ENCODE peak calls at places on chromosome 19, in four cellular contexts. One of them, this sample, is unnamed.

GRCh38 chr19:45021971-45022370 is 16.9 kb upstream of the CLASRP start:
- DNase-seq in SK-N-SH: no peak
- DNase-seq in K562: peak
- DNase-seq in HCT116: no peak
- DNase-seq in this sample: no peak

GRCh38 chr19:39413903-39414608 is 1.6 kb downstream of the PLEKHG2 start:
- DNase-seq in HCT116: no peak
- DNase-seq in K562: peak
- DNase-seq in SK-N-SH: peak
- DNase-seq in this sample: peak

GRCh38 chr19:24004166-24004565 is 82.8 kb upstream of the ZNF254 start:
- DNase-seq in K562: no peak
- DNase-seq in SK-N-SH: no peak
- DNase-seq in HCT116: no peak
- DNase-seq in this sample: no peak

GRCh38 chr19:55459551-55459949 is 1.9 kb downstream of the ISOC2 start:
- DNase-seq in SK-N-SH: no peak
- DNase-seq in K562: no peak
- DNase-seq in HCT116: no peak
- DNase-seq in this sample: no peak

GRCh38 chr19:29583196-29584006 is 22.7 kb upstream of the POP4 start:
- DNase-seq in K562: no peak
- DNase-seq in SK-N-SH: no peak
- DNase-seq in HCT116: no peak
- DNase-seq in this sample: no peak

GRCh38 chr19:14434543-14435319 is 1.6 kb downstream of the PKN1 start:
- DNase-seq in K562: peak
- DNase-seq in SK-N-SH: peak
- DNase-seq in HCT116: no peak
- DNase-seq in this sample: peak

GRCh38 chr19:39916236-39916635 is 18.2 kb downstream of the FCGBP start:
- DNase-seq in HCT116: no peak
- DNase-seq in K562: no peak
- DNase-seq in SK-N-SH: no peak
- DNase-seq in this sample: no peak

GRCh38 chr19:8180018-8180417 is 29.2 kb upstream of the CERS4 start:
- DNase-seq in K562: no peak
- DNase-seq in HCT116: no peak
- DNase-seq in SK-N-SH: no peak
- DNase-seq in this sample: no peak

GRCh38 chr19:4639531-4640246 is 373 bp downstream of the TNFAIP8L1 start:
- DNase-seq in HCT116: no peak
- DNase-seq in K562: peak
- DNase-seq in SK-N-SH: peak
- DNase-seq in this sample: peak

GRCh38 chr19:4115050-4115817 is 8.7 kb downstream of the MAP2K2 start:
- DNase-seq in K562: no peak
- DNase-seq in SK-N-SH: peak
- DNase-seq in HCT116: no peak
- DNase-seq in this sample: no peak

GRCh38 chr19:56309511-56310185 is 5.0 kb downstream of the ZSCAN5A start:
- DNase-seq in K562: peak
- DNase-seq in SK-N-SH: peak
- DNase-seq in HCT116: peak
- DNase-seq in this sample: peak

GRCh38 chr19:51552996-51553725 is 17.9 kb upstream of the ZNF175 start:
- DNase-seq in K562: peak
- DNase-seq in HCT116: peak
- DNase-seq in SK-N-SH: peak
- DNase-seq in this sample: peak

GRCh38 chr19:45467115-45467455 is 711 bp upstream of the FOSB start:
- DNase-seq in K562: peak
- DNase-seq in HCT116: no peak
- DNase-seq in SK-N-SH: no peak
- DNase-seq in this sample: no peak

GRCh38 chr19:5990289-5990797 is 12.4 kb upstream of the RANBP3 start:
- DNase-seq in K562: peak
- DNase-seq in HCT116: no peak
- DNase-seq in SK-N-SH: no peak
- DNase-seq in this sample: no peak

GRCh38 chr19:16449330-16449961 is 22.3 kb downstream of the EPS15L1 start:
- DNase-seq in K562: no peak
- DNase-seq in HCT116: no peak
- DNase-seq in SK-N-SH: no peak
- DNase-seq in this sample: no peak

GRCh38 chr19:42589792-42590191 is 4.9 kb downstream of the CEACAM8 start:
- DNase-seq in HCT116: no peak
- DNase-seq in SK-N-SH: no peak
- DNase-seq in K562: no peak
- DNase-seq in this sample: no peak

GRCh38 chr19:57171551-57172081 is 4.3 kb upstream of the DUXA start:
- DNase-seq in SK-N-SH: peak
- DNase-seq in HCT116: no peak
- DNase-seq in K562: peak
- DNase-seq in this sample: peak

GRCh38 chr19:5691205-5691929 is 1.3 kb downstream of the RPL36 start:
- DNase-seq in HCT116: no peak
- DNase-seq in K562: peak
- DNase-seq in SK-N-SH: peak
- DNase-seq in this sample: no peak

GRCh38 chr19:49616945-49617344 is 23.0 kb downstream of the RRAS start:
- DNase-seq in HCT116: no peak
- DNase-seq in SK-N-SH: no peak
- DNase-seq in K562: no peak
- DNase-seq in this sample: no peak

GRCh38 chr19:14339741-14340140 is 41.5 kb upstream of the ADGRE5 start:
- DNase-seq in SK-N-SH: no peak
- DNase-seq in K562: no peak
- DNase-seq in HCT116: no peak
- DNase-seq in this sample: no peak

GRCh38 chr19:19997656-19998268 is 41.5 kb downstream of the ZNF682 start:
- DNase-seq in K562: no peak
- DNase-seq in SK-N-SH: peak
- DNase-seq in HCT116: no peak
- DNase-seq in this sample: no peak

GRCh38 chr19:45569619-45570421 is 14.8 kb downstream of the OPA3 start:
- DNase-seq in SK-N-SH: peak
- DNase-seq in K562: peak
- DNase-seq in HCT116: peak
- DNase-seq in this sample: peak

GRCh38 chr19:31350693-31351211 is 1.5 kb upstream of the TSHZ3 start:
- DNase-seq in K562: peak
- DNase-seq in HCT116: no peak
- DNase-seq in SK-N-SH: peak
- DNase-seq in this sample: no peak

GRCh38 chr19:29843180-29844051 is 31.6 kb downstream of the CCNE1 start:
- DNase-seq in HCT116: no peak
- DNase-seq in K562: no peak
- DNase-seq in SK-N-SH: no peak
- DNase-seq in this sample: no peak

GRCh38 chr19:30593358-30593757 is 221.2 kb downstream of the ZNF536 start:
- DNase-seq in HCT116: no peak
- DNase-seq in SK-N-SH: no peak
- DNase-seq in K562: no peak
- DNase-seq in this sample: no peak

GRCh38 chr19:10431254-10431942 is 11.1 kb downstream of the PDE4A start:
- DNase-seq in K562: peak
- DNase-seq in SK-N-SH: peak
- DNase-seq in HCT116: no peak
- DNase-seq in this sample: no peak

GRCh38 chr19:38046254-38047047 is 139.4 kb downstream of the SIPA1L3 start:
- DNase-seq in SK-N-SH: no peak
- DNase-seq in HCT116: no peak
- DNase-seq in K562: no peak
- DNase-seq in this sample: no peak

GRCh38 chr19:33904681-33905080 is 108.0 kb downstream of the KCTD15 start:
- DNase-seq in SK-N-SH: peak
- DNase-seq in HCT116: no peak
- DNase-seq in K562: no peak
- DNase-seq in this sample: peak

GRCh38 chr19:45613926-45614725 is 12.1 kb upstream of the GPR4 start:
- DNase-seq in K562: no peak
- DNase-seq in SK-N-SH: no peak
- DNase-seq in HCT116: peak
- DNase-seq in this sample: no peak

GRCh38 chr19:41352609-41353465 is 885 bp downstream of the TGFB1 start:
- DNase-seq in HCT116: no peak
- DNase-seq in K562: peak
- DNase-seq in SK-N-SH: peak
- DNase-seq in this sample: peak
- TF ChIP-seq ELF1 in HCT116: no peak
- TF ChIP-seq ELF1 in K562: peak
- TF ChIP-seq ELF1 in SK-N-SH: peak
- TF ChIP-seq ELF1 in this sample: no peak

GRCh38 chr19:1379126-1379905 is 4.4 kb upstream of the NDUFS7 start:
- DNase-seq in HCT116: no peak
- DNase-seq in SK-N-SH: no peak
- DNase-seq in K562: no peak
- DNase-seq in this sample: no peak
- TF ChIP-seq ELF1 in HCT116: no peak
- TF ChIP-seq ELF1 in SK-N-SH: no peak
- TF ChIP-seq ELF1 in K562: no peak
- TF ChIP-seq ELF1 in this sample: no peak

GRCh38 chr19:18231775-18232174 is 5.5 kb upstream of the PDE4C start:
- DNase-seq in HCT116: no peak
- DNase-seq in K562: peak
- DNase-seq in SK-N-SH: no peak
- DNase-seq in this sample: no peak
- TF ChIP-seq ELF1 in HCT116: no peak
- TF ChIP-seq ELF1 in K562: no peak
- TF ChIP-seq ELF1 in SK-N-SH: no peak
- TF ChIP-seq ELF1 in this sample: no peak

DNA sequence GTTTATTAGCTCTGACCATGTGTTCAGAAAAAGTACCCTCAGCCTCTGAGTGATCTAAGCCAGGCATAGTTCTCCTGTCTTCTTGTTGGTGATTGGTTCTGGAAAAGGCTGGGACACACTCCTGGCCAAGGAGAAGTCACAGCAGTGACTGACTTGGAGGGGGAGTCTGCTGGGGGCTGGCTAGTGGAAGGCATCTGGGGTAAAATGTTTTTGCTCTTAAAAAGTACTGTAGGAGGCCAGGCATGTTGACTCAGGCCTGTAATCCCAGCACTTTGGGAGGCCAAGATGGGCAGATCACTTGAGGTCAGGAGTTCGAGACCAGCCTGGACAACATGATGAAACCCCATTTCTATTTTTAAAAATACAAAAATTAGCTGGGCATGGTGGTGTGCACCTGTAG is 21.7 kb downstream of the FAM187B start:
- DNase-seq in K562: peak
- DNase-seq in SK-N-SH: no peak
- DNase-seq in HCT116: no peak
- DNase-seq in this sample: no peak
- TF ChIP-seq ELF1 in K562: no peak
- TF ChIP-seq ELF1 in SK-N-SH: no peak
- TF ChIP-seq ELF1 in HCT116: no peak
- TF ChIP-seq ELF1 in this sample: no peak

GRCh38 chr19:1624458-1624857 is 19.2 kb upstream of the UQCR11 start:
- DNase-seq in HCT116: peak
- DNase-seq in SK-N-SH: peak
- DNase-seq in K562: peak
- DNase-seq in this sample: peak
- TF ChIP-seq ELF1 in HCT116: no peak
- TF ChIP-seq ELF1 in SK-N-SH: no peak
- TF ChIP-seq ELF1 in K562: peak
- TF ChIP-seq ELF1 in this sample: no peak

GRCh38 chr19:2811221-2811722 is 8.4 kb upstream of the ZNF554 start:
- DNase-seq in HCT116: no peak
- DNase-seq in K562: no peak
- DNase-seq in SK-N-SH: peak
- DNase-seq in this sample: peak

GRCh38 chr19:2807379-2808128 is 12.1 kb upstream of the ZNF554 start:
- DNase-seq in HCT116: no peak
- DNase-seq in K562: no peak
- DNase-seq in SK-N-SH: peak
- DNase-seq in this sample: no peak

GRCh38 chr19:2810141-2811091 is 9.3 kb upstream of the ZNF554 start:
- DNase-seq in HCT116: no peak
- DNase-seq in SK-N-SH: peak
- DNase-seq in K562: no peak
- DNase-seq in this sample: no peak

GRCh38 chr19:2808129-2808941 is 11.3 kb upstream of the ZNF554 start:
- DNase-seq in SK-N-SH: peak
- DNase-seq in HCT116: no peak
- DNase-seq in K562: no peak
- DNase-seq in this sample: no peak

GRCh38 chr19:2809387-2810140 is 10.1 kb upstream of the ZNF554 start:
- DNase-seq in HCT116: no peak
- DNase-seq in K562: no peak
- DNase-seq in SK-N-SH: peak
- DNase-seq in this sample: no peak
- TF ChIP-seq ELF1 in HCT116: no peak
- TF ChIP-seq ELF1 in K562: no peak
- TF ChIP-seq ELF1 in SK-N-SH: no peak
- TF ChIP-seq ELF1 in this sample: no peak

GRCh38 chr19:485583-486236 is 10.6 kb upstream of the MADCAM1 start:
- DNase-seq in SK-N-SH: peak
- DNase-seq in K562: no peak
- DNase-seq in HCT116: no peak
- DNase-seq in this sample: peak

GRCh38 chr19:492091-492531 is 4.2 kb upstream of the MADCAM1 start:
- DNase-seq in HCT116: no peak
- DNase-seq in SK-N-SH: peak
- DNase-seq in K562: peak
- DNase-seq in this sample: no peak

GRCh38 chr19:488505-489417 is 7.5 kb upstream of the MADCAM1 start:
- DNase-seq in K562: peak
- DNase-seq in HCT116: peak
- DNase-seq in SK-N-SH: peak
- DNase-seq in this sample: peak

GRCh38 chr19:491146-491741 is 5.0 kb upstream of the MADCAM1 start:
- DNase-seq in SK-N-SH: peak
- DNase-seq in K562: peak
- DNase-seq in HCT116: no peak
- DNase-seq in this sample: peak

DNA sequence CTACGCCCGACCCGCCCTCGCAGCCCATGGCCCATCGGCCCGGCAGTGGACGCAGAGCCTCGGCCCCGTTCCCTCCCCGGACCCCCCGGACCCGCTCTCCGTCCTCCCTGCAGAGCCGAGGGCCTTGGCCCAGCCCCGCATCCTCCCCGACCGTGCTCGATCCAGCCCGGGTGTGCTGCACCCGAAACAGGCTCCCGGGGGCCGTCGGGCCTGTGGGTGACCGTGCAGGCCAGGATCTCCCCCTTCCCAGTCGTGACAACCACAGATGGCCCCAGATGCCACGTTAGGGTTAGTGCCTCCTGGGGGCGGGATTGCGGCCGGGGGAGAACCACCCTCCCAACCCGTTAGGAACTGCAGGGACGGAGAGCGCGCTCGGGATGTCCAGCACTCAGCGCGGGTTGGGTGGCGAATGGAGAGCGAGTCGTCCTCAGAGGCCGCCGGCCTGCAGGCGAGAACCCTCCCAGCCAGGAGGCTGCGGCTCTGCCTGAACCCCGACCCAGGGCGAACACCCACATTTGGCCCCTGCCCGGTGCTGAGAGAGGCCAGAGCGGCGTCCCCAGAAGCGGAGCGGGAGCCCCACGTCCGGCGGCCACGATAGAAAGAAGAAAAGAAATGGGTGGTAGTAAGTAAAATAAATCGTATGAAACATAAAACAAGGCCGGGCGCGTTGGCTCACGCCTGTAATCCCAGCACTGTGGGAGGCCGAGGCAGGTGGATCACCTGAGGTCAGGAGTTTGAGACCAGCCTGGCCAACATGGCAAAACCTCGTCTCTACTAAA is 6.7 kb upstream of the MADCAM1 start:
- DNase-seq in K562: no peak
- DNase-seq in SK-N-SH: peak
- DNase-seq in HCT116: no peak
- DNase-seq in this sample: peak
- TF ChIP-seq ELF1 in K562: no peak
- TF ChIP-seq ELF1 in SK-N-SH: no peak
- TF ChIP-seq ELF1 in HCT116: no peak
- TF ChIP-seq ELF1 in this sample: no peak